ENCODE peak calls at places on chromosomes 1 and 21, in ten cellular contexts. C, I, Z, K, H, J, L, S, F and E are unnamed samples.

GRCh38 chr1:189597083-189597482 is 880.6 kb downstream of the BRINP3 start:
- DNase-seq in K (no peak), F (no peak), C (no peak), I (no peak), J (no peak), L (no peak), S (no peak), H (no peak), Z (no peak), E (no peak)

GRCh38 chr21:36696640-36697472 is 2.1 kb upstream of the SIM2 start:
- DNase-seq in S (no peak), F (no peak), K (peak), H (no peak), I (no peak), Z (no peak), C (no peak), J (no peak), L (no peak), E (peak)

GRCh38 chr1:186050360-186050759 is 316.2 kb downstream of the HMCN1 start:
- DNase-seq in F (no peak), K (no peak), Z (peak), C (no peak), J (peak), S (no peak), L (no peak), H (no peak), I (no peak), E (no peak)

GRCh38 chr1:70278710-70279109 is 57.5 kb downstream of the SRSF11 start:
- DNase-seq in K (no peak), S (no peak), Z (no peak), F (no peak), H (no peak), C (no peak), I (no peak), L (no peak), J (no peak), E (no peak)

GRCh38 chr1:27561126-27561899 is 42.6 kb downstream of the AHDC1 start:
- DNase-seq in K (no peak), S (peak), I (no peak), L (no peak), F (no peak), H (no peak), C (peak), Z (peak), J (no peak), E (no peak)

GRCh38 chr1:222749927-222750326 is 12.9 kb downstream of the FAM177B start:
- DNase-seq in Z (no peak), L (no peak), S (no peak), C (no peak), I (no peak), J (no peak), H (no peak), K (no peak), F (no peak), E (no peak)

GRCh38 chr21:26461500-26461899 is 111.6 kb downstream of the CYYR1 start:
- DNase-seq in F (no peak), I (no peak), K (no peak), S (no peak), H (no peak), J (no peak), C (no peak), L (no peak), Z (no peak), E (no peak)

GRCh38 chr1:77401384-77401783 is 119.6 kb downstream of the AK5 start:
- DNase-seq in Z (no peak), J (no peak), F (no peak), K (no peak), H (no peak), I (no peak), L (no peak), C (no peak), S (no peak), E (no peak)

GRCh38 chr1:204915856-204916485 is 45.3 kb downstream of the NFASC start:
- DNase-seq in F (no peak), K (no peak), Z (peak), J (no peak), L (peak), I (peak), H (no peak), C (no peak), S (no peak), E (no peak)

GRCh38 chr1:95286479-95286878 is 52.5 kb downstream of the RWDD3 start:
- DNase-seq in S (no peak), Z (no peak), C (no peak), L (no peak), F (no peak), I (no peak), K (no peak), J (no peak), H (no peak), E (no peak)

GRCh38 chr1:47871799-47872353 is 125.3 kb downstream of the TRABD2B start:
- DNase-seq in F (no peak), C (no peak), H (no peak), J (peak), K (no peak), L (no peak), Z (peak), S (no peak), I (no peak), E (no peak)

GRCh38 chr1:8373547-8374270 is 55.8 kb downstream of the SLC45A1 start:
- DNase-seq in S (peak), Z (peak), C (no peak), J (peak), L (peak), F (no peak), K (no peak), I (no peak), H (no peak), E (no peak)

GRCh38 chr1:213715182-213715581 is 272.6 kb upstream of the PROX1 start:
- DNase-seq in C (no peak), J (no peak), K (no peak), H (no peak), I (no peak), S (no peak), L (no peak), Z (no peak), F (no peak), E (no peak)

GRCh38 chr1:22850681-22851080 is 122.0 kb downstream of the LACTBL1 start:
- DNase-seq in L (peak), F (no peak), I (no peak), Z (no peak), H (no peak), K (no peak), J (peak), C (peak), S (no peak), E (no peak)

GRCh38 chr21:44552136-44552535 is 831 bp upstream of the KRTAP10-2 start:
- DNase-seq in S (no peak), I (no peak), L (no peak), C (no peak), F (peak), H (no peak), J (no peak), K (no peak), Z (no peak), E (peak)

GRCh38 chr1:37814257-37814656 is 6.2 kb upstream of the YRDC start:
- DNase-seq in J (no peak), L (no peak), K (no peak), I (no peak), Z (peak), S (no peak), H (no peak), F (no peak), C (no peak), E (no peak)

GRCh38 chr1:235579891-235580290 is 69.7 kb downstream of the GNG4 start:
- DNase-seq in K (no peak), C (no peak), I (no peak), J (no peak), Z (no peak), H (no peak), L (no peak), F (peak), S (no peak), E (no peak)

GRCh38 chr1:11293856-11294255 is 20.9 kb downstream of the UBIAD1 start:
- DNase-seq in I (no peak), S (no peak), K (no peak), L (no peak), F (no peak), Z (no peak), J (no peak), H (no peak), C (no peak), E (no peak)

GRCh38 chr21:17688912-17689874 is 76.5 kb upstream of the BTG3 start:
- DNase-seq in Z (no peak), J (peak), H (no peak), S (peak), I (peak), L (peak), C (peak), F (peak), K (peak), E (no peak)

GRCh38 chr1:20100632-20101355 is 18.5 kb downstream of the PLA2G2D start:
- DNase-seq in J (peak), F (no peak), Z (peak), C (peak), K (peak), S (peak), H (no peak), L (peak), I (peak), E (peak)

GRCh38 chr1:69139007-69139406 is 428.7 kb upstream of the LRRC7 start:
- DNase-seq in L (no peak), I (no peak), H (no peak), K (no peak), J (no peak), Z (no peak), F (no peak), S (no peak), C (no peak), E (no peak)

GRCh38 chr21:29360799-29361765 is 62.4 kb downstream of the BACH1 start:
- DNase-seq in K (no peak), S (no peak), L (no peak), H (no peak), C (no peak), I (peak), Z (no peak), F (no peak), J (no peak), E (no peak)

GRCh38 chr1:214566158-214567104 is 15.0 kb upstream of the PTPN14 start:
- DNase-seq in I (no peak), Z (peak), S (no peak), J (peak), H (no peak), K (no peak), F (no peak), C (no peak), L (no peak), E (no peak)

GRCh38 chr1:61450454-61451213 is 274.3 kb downstream of the TM2D1 start:
- DNase-seq in Z (peak), J (peak), S (no peak), F (no peak), C (no peak), L (peak), I (peak), K (no peak), H (no peak), E (no peak)

GRCh38 chr1:44606701-44607281 is 67.5 kb downstream of the TMEM53 start:
- DNase-seq in K (no peak), L (no peak), H (no peak), Z (no peak), F (no peak), S (no peak), C (no peak), J (no peak), I (no peak), E (no peak)

GRCh38 chr21:42721341-42721824 is 68.0 kb downstream of the PDE9A start:
- DNase-seq in K (no peak), S (no peak), Z (peak), L (peak), C (no peak), H (no peak), J (peak), I (no peak), F (no peak), E (no peak)

GRCh38 chr1:99825702-99826101 is 24.5 kb upstream of the AGL start:
- DNase-seq in C (no peak), S (no peak), Z (no peak), L (no peak), K (no peak), H (no peak), J (no peak), F (no peak), I (no peak), E (no peak)
- TF ChIP-seq CTCF in C (no peak), S (no peak), Z (no peak), L (no peak), K (no peak), H (no peak), J (no peak), F (no peak), I (no peak), E (no peak)

GRCh38 chr1:218991089-218991488 is 182.6 kb upstream of the LYPLAL1 start:
- DNase-seq in C (no peak), S (no peak), K (no peak), I (no peak), F (no peak), J (no peak), L (no peak), H (no peak), Z (no peak), E (no peak)

GRCh38 chr1:219000606-219001005 is 173.1 kb upstream of the LYPLAL1 start:
- DNase-seq in K (no peak), S (no peak), I (no peak), C (no peak), L (no peak), Z (no peak), J (peak), H (no peak), F (no peak), E (no peak)

GRCh38 chr1:219000005-219000404 is 173.7 kb upstream of the LYPLAL1 start:
- DNase-seq in S (no peak), H (no peak), F (no peak), J (no peak), I (no peak), Z (no peak), L (no peak), C (no peak), K (no peak), E (no peak)

GRCh38 chr1:218994615-218995014 is 179.1 kb upstream of the LYPLAL1 start:
- DNase-seq in I (no peak), K (no peak), S (no peak), J (no peak), L (no peak), Z (no peak), H (no peak), F (no peak), C (no peak), E (no peak)

DNA sequence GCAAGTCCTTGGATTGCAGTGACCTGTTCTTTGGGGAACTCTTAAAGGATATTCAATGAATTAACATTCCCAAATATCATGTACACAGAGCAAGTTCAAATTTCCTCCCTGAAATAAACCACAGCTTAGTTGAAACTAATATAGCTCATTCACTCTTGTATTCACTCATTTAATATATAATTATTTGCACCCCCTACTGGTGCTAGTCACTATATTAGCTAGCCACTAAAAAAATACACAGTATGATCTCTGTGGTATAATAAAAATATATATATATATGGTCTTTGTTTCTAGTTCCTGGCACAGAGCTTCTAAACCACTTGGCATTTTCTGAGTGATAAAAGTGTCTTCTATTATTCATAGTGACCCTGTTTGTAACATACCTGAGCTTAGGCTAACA is 177.3 kb upstream of the LYPLAL1 start:
- DNase-seq in I (no peak), Z (peak), S (no peak), C (no peak), F (no peak), K (no peak), J (peak), H (no peak), L (no peak), E (no peak)
- TF ChIP-seq CTCF in I (no peak), Z (peak), S (no peak), C (no peak), F (no peak), K (peak), J (peak), H (no peak), L (no peak), E (peak)

GRCh38 chr1:26279598-26280332 is at the start of gene SH3BGRL3:
- DNase-seq in J (peak), C (peak), I (peak), Z (peak), H (peak), K (peak), S (no peak), F (peak), L (peak), E (peak)
- TF ChIP-seq CTCF in J (peak), C (peak), I (peak), Z (peak), H (peak), K (peak), S (peak), F (peak), L (peak), E (no peak)

GRCh38 chr21:30831194-30831765 is 1.7 kb upstream of the KRTAP7-1 start:
- DNase-seq in J (peak), K (peak), Z (peak), I (peak), S (no peak), L (peak), H (no peak), F (no peak), C (no peak), E (peak)
- TF ChIP-seq CTCF in J (peak), K (peak), Z (peak), I (peak), S (peak), L (no peak), H (no peak), F (peak), C (no peak), E (peak)

GRCh38 chr1:229452956-229453801 is 19.3 kb upstream of the ACTA1 start:
- DNase-seq in L (no peak), C (no peak), F (no peak), I (peak), S (no peak), K (no peak), Z (peak), J (peak), H (no peak), E (no peak)
- TF ChIP-seq CTCF in L (no peak), C (no peak), F (no peak), I (peak), S (peak), K (peak), Z (peak), J (peak), H (peak), E (no peak)

GRCh38 chr1:91281782-91282181 is 122.9 kb downstream of the HFM1 start:
- DNase-seq in Z (no peak), K (no peak), F (no peak), J (no peak), L (no peak), C (no peak), I (no peak), S (no peak), H (no peak), E (no peak)

GRCh38 chr1:91273875-91274274 is 130.8 kb downstream of the HFM1 start:
- DNase-seq in H (no peak), K (no peak), S (no peak), J (peak), F (no peak), L (no peak), I (no peak), C (no peak), Z (peak), E (no peak)

GRCh38 chr1:91282695-91283420 is 121.8 kb downstream of the HFM1 start:
- DNase-seq in H (no peak), Z (peak), F (no peak), J (peak), L (peak), C (peak), I (peak), S (peak), K (peak), E (peak)

GRCh38 chr1:91283421-91283726 is 121.3 kb downstream of the HFM1 start:
- DNase-seq in I (no peak), S (no peak), L (no peak), K (no peak), F (no peak), Z (peak), C (no peak), H (no peak), J (no peak), E (no peak)

DNA sequence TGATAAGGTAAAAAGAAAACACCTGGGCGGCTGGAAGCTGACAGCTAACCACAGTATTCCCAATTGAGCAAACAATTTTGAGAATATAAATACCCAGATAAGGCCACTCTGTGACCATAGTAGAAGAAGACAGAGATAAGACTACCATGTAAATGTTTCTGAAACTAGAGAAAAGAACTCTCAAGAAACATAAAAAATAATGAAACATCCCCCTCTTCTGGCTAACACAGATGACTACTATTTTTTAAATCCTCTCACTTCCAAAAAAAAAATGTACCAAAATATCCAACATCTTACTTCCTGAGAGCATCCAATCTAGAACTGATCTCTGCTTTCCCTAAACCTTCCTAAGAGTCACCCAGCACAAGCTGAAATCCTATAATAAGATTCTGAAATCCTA is 125.9 kb downstream of the HFM1 start:
- DNase-seq in J (peak), Z (peak), L (no peak), S (peak), H (no peak), K (no peak), F (no peak), I (no peak), C (no peak), E (no peak)
- TF ChIP-seq CTCF in J (peak), Z (peak), L (no peak), S (no peak), H (no peak), K (peak), F (no peak), I (no peak), C (no peak), E (peak)

GRCh38 chr1:110605446-110605845 is 712 bp downstream of the KCNA2 start:
- DNase-seq in K (no peak), Z (no peak), S (no peak), L (no peak), I (no peak), J (no peak), C (no peak), F (no peak), H (peak), E (no peak)

GRCh38 chr1:110608247-110608646 is 2.1 kb upstream of the KCNA2 start:
- DNase-seq in Z (no peak), H (peak), K (no peak), S (no peak), F (no peak), C (no peak), L (no peak), I (no peak), J (no peak), E (no peak)

GRCh38 chr1:110607663-110608230 is 1.6 kb upstream of the KCNA2 start:
- DNase-seq in Z (no peak), C (no peak), I (no peak), J (no peak), K (peak), S (no peak), H (peak), F (no peak), L (no peak), E (no peak)

GRCh38 chr1:110605901-110606783 is at the start of gene KCNA2:
- DNase-seq in K (peak), J (no peak), L (no peak), F (peak), S (no peak), H (peak), C (peak), I (peak), Z (no peak), E (peak)

GRCh38 chr1:110606784-110607662 is 865 bp upstream of the KCNA2 start:
- DNase-seq in K (peak), H (peak), S (no peak), Z (no peak), C (peak), F (no peak), I (no peak), L (no peak), J (no peak), E (no peak)
- TF ChIP-seq CTCF in K (no peak), H (no peak), S (no peak), Z (no peak), C (no peak), F (no peak), I (no peak), L (no peak), J (no peak), E (no peak)

GRCh38 chr1:28983509-28984310 is 69.3 kb downstream of the EPB41 start:
- DNase-seq in L (no peak), S (no peak), I (no peak), K (peak), J (no peak), F (no peak), Z (no peak), H (no peak), C (no peak), E (no peak)
- TF ChIP-seq CTCF in L (no peak), S (no peak), I (no peak), K (peak), J (no peak), F (no peak), Z (no peak), H (no peak), C (no peak), E (no peak)